ENCODE peak calls at places on chromosomes 12 and 14, in five cellular contexts. V is GM12865, J is cardiac fibroblast, Z is tibial nerve, H is fibroblast of mammary gland. O is an unnamed sample.

GRCh38 chr14:103141117-103141796 is 18.0 kb downstream of the TNFAIP2 start:
- DNase-seq in H (peak), J (peak), V (peak), Z (no peak), O (peak)

GRCh38 chr14:41280745-41281144 is 325.9 kb upstream of the LRFN5 start:
- DNase-seq in J (peak), H (peak), V (no peak), Z (no peak), O (no peak)

GRCh38 chr14:87013583-87013982 is 979.4 kb downstream of the GALC start:
- DNase-seq in H (peak), Z (no peak), V (no peak), J (peak), O (peak)

GRCh38 chr14:85516239-85517112 is 13.5 kb upstream of the FLRT2 start:
- DNase-seq in V (no peak), J (peak), H (peak), Z (no peak), O (peak)

GRCh38 chr14:77508249-77508648 is 9.6 kb upstream of the ISM2 start:
- DNase-seq in H (peak), V (no peak), Z (no peak), J (peak), O (peak)

GRCh38 chr12:117876492-117876816 is 92.3 kb downstream of the KSR2 start:
- DNase-seq in J (no peak), V (no peak), Z (no peak), H (no peak), O (no peak)

GRCh38 chr12:46959484-46959883 is 119.9 kb upstream of the PCED1B start:
- DNase-seq in V (no peak), J (peak), Z (no peak), H (peak), O (peak)

GRCh38 chr12:8081228-8081920 is 700 bp upstream of the NECAP1 start:
- DNase-seq in V (peak), H (peak), Z (no peak), J (no peak), O (no peak)

DNA sequence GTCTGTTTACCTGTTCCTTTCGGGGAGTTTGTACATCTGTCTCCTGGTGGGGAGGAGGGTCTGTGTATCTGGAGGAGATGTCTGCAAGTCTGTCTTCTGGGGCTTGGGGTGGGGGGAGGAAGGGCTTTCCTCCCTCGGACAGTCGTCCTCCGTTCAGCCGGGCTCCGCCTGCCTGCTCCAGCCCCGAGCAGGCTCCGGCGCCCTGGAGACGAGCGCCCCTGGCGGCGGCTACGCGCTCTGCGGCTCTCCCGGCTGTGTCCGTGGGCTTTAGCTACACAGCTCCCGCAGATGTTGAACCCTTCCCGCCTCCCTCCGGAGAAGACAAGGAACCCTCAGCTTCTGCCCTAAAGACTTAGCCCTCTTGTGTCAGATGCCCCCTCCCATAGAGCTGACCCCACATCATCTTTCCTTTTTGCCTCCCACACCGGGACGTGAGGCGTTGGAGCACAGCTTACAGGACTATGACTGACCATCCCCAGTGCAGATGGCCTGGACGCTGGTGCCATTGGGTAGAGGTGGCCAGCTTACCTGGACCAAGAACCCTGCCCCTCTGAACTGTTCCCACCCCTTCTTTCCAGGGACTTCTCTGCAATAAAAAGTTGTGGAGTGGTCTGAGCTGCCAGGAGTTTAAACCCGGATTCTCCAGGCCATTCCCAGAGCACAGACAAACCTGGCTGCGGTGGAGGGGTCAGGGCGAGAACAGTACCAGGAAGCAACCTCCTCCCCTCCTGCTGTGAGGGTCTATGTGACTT is 4.7 kb downstream of the KRT86 start:
- DNase-seq in H (peak), Z (peak), J (peak), V (peak), O (peak)
- H3K4me3 ChIP-seq in H (no peak), Z (no peak), J (no peak), V (no peak), O (peak)

GRCh38 chr14:72420749-72421452 is 473.0 kb downstream of the DPF3 start:
- DNase-seq in J (peak), V (peak), H (peak), Z (peak), O (peak)
- TF ChIP-seq CTCF in J (peak), V (peak), H (peak), Z (peak), O (peak)

GRCh38 chr12:114404451-114405198 is 1.3 kb downstream of the TBX5 start:
- DNase-seq in H (peak), V (no peak), J (peak), Z (no peak), O (peak)
- H3K4me3 ChIP-seq in H (peak), V (no peak), J (peak), Z (no peak), O (peak)

GRCh38 chr14:99479903-99480855 is 480 bp downstream of the SETD3 start:
- DNase-seq in H (peak), J (peak), V (peak), Z (no peak), O (peak)
- TF ChIP-seq CTCF in H (peak), J (no peak), V (no peak), Z (peak), O (peak)

GRCh38 chr12:125185740-125186470 is 120.7 kb downstream of the AACS start:
- DNase-seq in V (peak), J (peak), Z (no peak), H (peak), O (peak)

GRCh38 chr12:125183187-125184067 is 118.2 kb downstream of the AACS start:
- DNase-seq in J (peak), V (peak), Z (peak), H (peak), O (peak)

GRCh38 chr12:125186471-125187147 is 121.4 kb downstream of the AACS start:
- DNase-seq in Z (no peak), H (no peak), V (no peak), J (peak), O (peak)

GRCh38 chr12:125184213-125184952 is 119.1 kb downstream of the AACS start:
- DNase-seq in J (no peak), Z (no peak), V (no peak), H (no peak), O (no peak)

DNA sequence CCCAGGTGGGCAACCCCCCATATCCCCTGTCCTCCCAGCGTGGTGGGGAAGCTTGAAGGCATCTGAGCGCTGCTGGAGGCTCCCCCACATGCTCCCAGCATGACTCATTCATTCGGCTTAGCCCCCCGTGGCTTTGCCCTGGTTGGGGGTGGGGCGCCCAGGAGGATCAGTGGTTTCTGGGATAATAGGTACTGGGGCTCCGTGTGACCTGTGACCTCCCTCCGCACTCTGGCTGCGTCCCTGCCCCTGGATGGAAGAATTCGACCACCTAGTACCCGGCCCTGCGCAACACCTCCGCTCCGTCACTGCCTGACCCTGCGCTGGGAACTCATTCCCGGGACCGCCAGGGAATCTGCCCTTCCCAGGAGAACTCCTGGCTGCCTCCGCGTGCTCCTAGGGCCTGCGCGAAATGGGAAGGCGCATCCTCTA is 120.1 kb downstream of the AACS start:
- DNase-seq in H (no peak), Z (no peak), V (no peak), J (no peak), O (no peak)
- H3K4me3 ChIP-seq in H (no peak), Z (no peak), V (no peak), J (peak), O (no peak)

O was measured in foreskin fibroblast.